ENCODE peak calls at places on chromosomes 5 and 9, in four cellular contexts. Q, X, V and E are unnamed samples.

GRCh38 chr5:72895758-72896157 is 60.1 kb upstream of the FCHO2 start:
- DNase-seq in Q (no peak), X (no peak), V (no peak), E (no peak)

GRCh38 chr9:93712896-93713295 is 136.5 kb downstream of the PHF2 start:
- DNase-seq in Q (no peak), X (no peak), V (no peak), E (no peak)

GRCh38 chr9:115220339-115221009 is 102.5 kb upstream of the TNC start:
- DNase-seq in Q (no peak), X (no peak), V (no peak), E (no peak)

GRCh38 chr5:125987677-125988255 is 435.4 kb upstream of the GRAMD2B start:
- DNase-seq in Q (no peak), X (no peak), V (no peak), E (no peak)

GRCh38 chr5:61697811-61698587 is 365.9 kb downstream of the ZSWIM6 start:
- DNase-seq in Q (no peak), X (no peak), V (no peak), E (no peak)

GRCh38 chr9:117958726-117959125 is 254.5 kb downstream of the TLR4 start:
- DNase-seq in Q (no peak), X (no peak), V (no peak), E (peak)

GRCh38 chr5:88746438-88746882 is 136.5 kb downstream of the MEF2C start:
- DNase-seq in Q (peak), X (no peak), V (no peak), E (no peak)

GRCh38 chr5:167853421-167853820 is 438.0 kb upstream of the WWC1 start:
- DNase-seq in Q (no peak), X (no peak), V (no peak), E (no peak)

GRCh38 chr9:17906841-17907779 is 328.2 kb downstream of the SH3GL2 start:
- DNase-seq in Q (no peak), X (no peak), V (peak), E (no peak)

GRCh38 chr9:70101265-70101664 is 57.6 kb downstream of the MAMDC2 start:
- DNase-seq in Q (no peak), X (no peak), V (no peak), E (no peak)

GRCh38 chr5:120073722-120074121 is 390.4 kb upstream of the PRR16 start:
- DNase-seq in Q (no peak), X (no peak), V (no peak), E (no peak)

GRCh38 chr9:98477884-98478283 is 222.4 kb upstream of the TBC1D2 start:
- DNase-seq in Q (no peak), X (no peak), V (no peak), E (no peak)

GRCh38 chr5:116650544-116650943 is 75.9 kb upstream of the SEMA6A start:
- DNase-seq in Q (no peak), X (no peak), V (no peak), E (no peak)

GRCh38 chr5:138824516-138824915 is 50.6 kb downstream of the LRRTM2 start:
- DNase-seq in Q (no peak), X (no peak), V (no peak), E (no peak)

GRCh38 chr5:90709323-90710148 is 150.9 kb downstream of the ADGRV1 start:
- DNase-seq in Q (no peak), X (peak), V (peak), E (no peak)

GRCh38 chr5:9622891-9623547 is 7.1 kb downstream of the TAS2R1 start:
- DNase-seq in Q (no peak), X (no peak), V (no peak), E (no peak)

DNA sequence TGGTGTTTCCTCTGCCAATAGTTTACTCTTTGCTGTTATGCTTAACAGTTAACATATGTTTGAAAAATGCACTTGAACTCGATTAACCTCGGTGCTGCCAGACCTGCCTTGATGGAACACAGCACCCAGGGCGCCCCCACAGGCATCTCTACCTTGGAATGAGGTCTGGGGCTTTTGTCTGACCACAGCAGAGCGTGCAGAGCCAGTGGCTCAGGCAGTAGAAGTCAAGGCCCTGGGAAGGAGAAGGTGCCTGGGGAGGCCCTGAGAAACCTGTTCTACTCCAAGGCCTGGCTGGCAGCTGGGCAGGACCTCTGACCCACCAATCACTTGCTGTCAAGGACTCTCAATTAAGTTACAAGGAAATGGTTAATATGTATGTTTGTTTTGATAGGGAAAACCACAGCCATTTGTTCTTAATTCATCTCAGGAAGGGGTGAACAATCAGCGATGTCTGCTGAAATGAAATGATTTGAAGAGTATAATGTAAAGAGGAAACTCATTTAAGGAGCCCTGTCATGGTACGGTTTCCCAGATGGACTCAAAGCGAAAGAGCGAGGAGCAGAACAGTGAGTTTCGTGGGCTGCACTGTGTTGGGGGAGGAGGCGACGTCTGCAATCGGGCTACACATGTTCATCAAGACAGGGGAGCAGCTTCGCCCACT is 21.9 kb downstream of the MACROH2A1 start:
- DNase-seq in Q (no peak), X (no peak), V (no peak), E (no peak)
- TF ChIP-seq SUZ12 in Q (no peak), X (no peak), V (no peak), E (no peak)

GRCh38 chr5:171310816-171311697 is 2.0 kb downstream of the TLX3 start:
- DNase-seq in Q (no peak), X (no peak), V (peak), E (no peak)

GRCh38 chr5:171309276-171309525 is 153 bp downstream of the TLX3 start:
- DNase-seq in Q (no peak), X (no peak), V (peak), E (no peak)

GRCh38 chr5:171311698-171312083 is 2.6 kb downstream of the TLX3 start:
- DNase-seq in Q (no peak), X (no peak), V (peak), E (no peak)

GRCh38 chr5:171309526-171310333 is 682 bp downstream of the TLX3 start:
- DNase-seq in Q (no peak), X (no peak), V (peak), E (no peak)

GRCh38 chr5:171310334-171310815 is 1.3 kb downstream of the TLX3 start:
- DNase-seq in Q (no peak), X (no peak), V (peak), E (no peak)
- H3K4me3 ChIP-seq in Q (no peak), X (no peak), V (peak), E (no peak)

DNA sequence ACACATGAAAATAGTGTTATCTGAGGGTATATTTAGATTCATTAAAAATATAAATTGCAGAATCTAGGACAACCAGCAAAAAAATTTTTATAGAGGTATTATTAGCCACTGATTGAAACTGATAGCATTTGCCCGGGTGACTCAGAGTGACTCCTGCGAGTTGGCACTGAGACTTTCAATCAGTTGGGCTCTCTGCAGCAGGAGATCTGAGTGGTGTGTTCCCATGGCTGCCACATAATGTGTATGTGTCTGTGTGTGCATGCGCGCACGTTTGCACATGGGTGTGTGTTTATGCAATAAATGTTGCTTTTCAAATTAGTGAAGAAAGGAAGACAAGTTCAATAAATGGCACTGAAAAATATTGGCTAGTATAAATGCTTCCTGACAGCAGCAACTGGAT is 100.1 kb upstream of the MRPS30 start:
- DNase-seq in Q (no peak), X (no peak), V (no peak), E (no peak)
- TF ChIP-seq SUZ12 in Q (no peak), X (no peak), V (no peak), E (no peak)

GRCh38 chr5:55226027-55226933 is 835 bp downstream of the MCIDAS start:
- DNase-seq in Q (no peak), X (peak), V (peak), E (no peak)

GRCh38 chr5:55230086-55230629 is 3.0 kb upstream of the MCIDAS start:
- DNase-seq in Q (no peak), X (no peak), V (peak), E (no peak)

GRCh38 chr5:55227738-55228430 is 769 bp upstream of the MCIDAS start:
- DNase-seq in Q (no peak), X (no peak), V (no peak), E (no peak)

GRCh38 chr5:55225346-55225745 is 1.8 kb downstream of the MCIDAS start:
- DNase-seq in Q (no peak), X (no peak), V (no peak), E (no peak)

DNA sequence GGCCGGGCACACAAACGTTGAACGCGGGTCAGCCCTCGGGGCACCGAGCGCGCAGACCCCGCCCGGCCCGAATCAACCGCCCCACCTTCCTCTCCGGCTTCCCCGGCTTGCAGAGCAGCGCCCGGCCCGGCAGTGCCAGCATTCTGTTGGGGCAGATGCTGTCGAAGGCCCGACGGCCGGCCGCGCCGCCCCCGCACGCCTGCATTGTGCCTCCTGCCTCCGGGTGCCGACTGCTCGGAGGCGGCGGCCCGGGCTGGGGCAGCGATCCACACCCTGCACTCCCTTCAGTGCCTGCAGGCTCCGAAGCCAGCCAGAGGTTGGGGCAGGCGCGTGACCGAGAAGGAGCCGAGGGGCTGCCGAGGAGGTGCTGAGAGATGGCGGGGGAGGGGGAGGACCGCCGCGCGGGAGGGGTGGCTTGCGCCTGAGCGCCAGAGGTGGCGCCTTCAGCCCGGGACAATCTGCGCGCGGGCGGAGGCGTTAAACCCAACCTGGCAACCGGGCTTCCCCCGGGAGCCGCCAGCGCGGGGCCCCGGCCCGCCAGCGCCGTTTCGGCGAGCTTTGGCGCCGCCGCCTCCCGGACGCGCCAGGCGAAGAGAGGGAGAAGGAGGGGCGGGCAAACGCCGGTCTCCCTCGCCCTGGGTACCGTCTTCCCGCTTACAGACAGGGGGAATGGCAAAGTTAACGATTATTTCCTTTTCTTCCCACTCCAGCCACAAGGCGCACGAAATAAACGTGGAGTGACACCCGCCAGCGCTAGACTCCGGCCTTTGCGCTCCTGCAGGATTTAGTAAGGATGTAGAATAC is at the start of gene MCIDAS:
- DNase-seq in Q (no peak), X (no peak), V (peak), E (no peak)
- H3K4me3 ChIP-seq in Q (peak), X (peak), V (peak), E (peak)

DNA sequence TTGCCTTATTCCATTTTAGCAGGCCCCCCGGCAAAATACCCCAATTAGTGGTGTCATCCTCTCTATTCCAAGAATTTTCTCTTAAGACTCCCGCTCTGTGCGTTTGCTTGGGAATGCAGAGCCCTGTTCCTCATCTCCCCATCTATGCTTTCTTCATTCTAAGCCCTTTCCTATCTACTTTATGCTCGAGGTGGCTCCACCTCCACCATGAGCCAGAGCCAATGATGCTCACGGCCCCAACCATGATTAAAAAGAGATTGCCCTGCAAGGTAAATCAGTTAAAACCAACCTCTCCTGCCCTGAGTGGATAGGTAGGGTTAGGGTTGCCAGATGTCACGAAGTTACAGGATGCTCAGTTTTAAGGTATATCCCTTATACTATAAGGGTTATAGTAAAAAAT is 677 bp upstream of the TXNDC15 start:
- DNase-seq in Q (no peak), X (no peak), V (no peak), E (no peak)
- TF ChIP-seq SUZ12 in Q (no peak), X (no peak), V (no peak), E (no peak)

DNA sequence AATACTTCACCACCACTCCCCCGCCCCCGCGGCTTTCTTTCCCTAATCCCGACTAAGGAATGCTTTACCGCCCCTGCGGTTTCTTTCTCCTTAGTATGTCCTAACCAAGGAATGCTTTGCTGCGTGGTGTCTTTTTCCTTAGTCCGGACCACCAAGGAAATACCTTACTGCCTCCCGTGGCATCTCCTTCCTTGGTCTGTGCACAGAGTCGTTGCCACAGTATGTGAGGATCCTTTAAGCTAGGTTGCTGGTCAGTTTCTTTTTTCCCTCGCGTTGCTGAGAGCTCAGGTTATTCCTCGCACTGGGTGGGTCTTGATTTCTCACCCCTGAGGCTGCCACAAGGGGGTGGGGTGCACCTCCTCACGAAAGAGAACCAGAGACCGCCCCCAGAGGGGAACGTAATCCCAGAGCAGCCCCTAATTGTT is 309.4 kb downstream of the NR3C1 start:
- DNase-seq in Q (no peak), X (no peak), V (peak), E (peak)
- H3K4me3 ChIP-seq in Q (peak), X (no peak), V (peak), E (no peak)

DNA sequence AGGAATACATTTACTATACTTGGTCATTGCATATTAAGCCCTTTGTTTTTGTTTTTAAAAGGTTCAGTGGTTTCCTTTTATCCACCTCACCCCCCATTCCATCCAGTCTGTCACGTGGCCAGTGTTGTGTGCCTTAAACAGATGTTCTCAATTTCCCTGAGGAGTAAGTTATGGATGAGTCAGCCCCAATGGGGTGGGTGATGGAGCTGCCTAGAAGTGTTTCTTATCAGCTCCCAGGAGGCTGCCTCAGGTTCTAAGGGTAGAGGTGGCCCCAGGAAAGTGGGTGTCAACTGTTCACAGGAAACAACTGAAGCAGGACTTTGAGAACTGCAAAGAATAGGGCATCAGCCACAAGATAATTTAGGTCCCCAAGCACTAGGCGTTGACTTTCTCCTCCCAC is 41.1 kb downstream of the ACTBL2 start:
- DNase-seq in Q (no peak), X (no peak), V (no peak), E (no peak)
- TF ChIP-seq SUZ12 in Q (no peak), X (no peak), V (no peak), E (no peak)

GRCh38 chr9:129079829-129080228 is 1.1 kb upstream of the DOLPP1 start:
- DNase-seq in Q (no peak), X (no peak), V (no peak), E (no peak)
- H3K4me3 ChIP-seq in Q (peak), X (peak), V (peak), E (peak)